ENCODE peak calls at places on chromosomes 11 and 22, in six cellular contexts. One of them, this sample, is unnamed.
A peak's percentile ranks its signal among the peaks of the same experiment; 100 is the strongest.

GRCh38 chr22:42878561-42879305 is 21.7 kb upstream of the ARFGAP3 start:
- DNase-seq in A549: no peak
- DNase-seq in PC-3: no peak
- DNase-seq in hepatocyte: no peak
- DNase-seq in CD4-positive, CD25-positive, alpha-beta regulatory T cell: no peak
- DNase-seq in pancreas: peak; percentile 52
- DNase-seq in this sample: no peak

GRCh38 chr22:29773233-29773632 is 6.1 kb downstream of the UQCR10 start:
- DNase-seq in A549: peak; percentile 31
- DNase-seq in PC-3: peak; percentile 80
- DNase-seq in hepatocyte: peak; percentile 35
- DNase-seq in CD4-positive, CD25-positive, alpha-beta regulatory T cell: no peak
- DNase-seq in pancreas: no peak
- DNase-seq in this sample: no peak

GRCh38 chr22:48490513-48491411 is 1336.9 kb downstream of the BRD1 start:
- DNase-seq in A549: peak; percentile 25
- DNase-seq in PC-3: no peak
- DNase-seq in hepatocyte: peak; percentile 5
- DNase-seq in CD4-positive, CD25-positive, alpha-beta regulatory T cell: no peak
- DNase-seq in pancreas: no peak
- DNase-seq in this sample: peak; percentile 78

GRCh38 chr11:7572001-7572712 is 58.4 kb downstream of the PPFIBP2 start:
- DNase-seq in A549: peak; percentile 84
- DNase-seq in PC-3: peak; percentile 41
- DNase-seq in hepatocyte: peak; percentile 34
- DNase-seq in CD4-positive, CD25-positive, alpha-beta regulatory T cell: no peak
- DNase-seq in pancreas: no peak
- DNase-seq in this sample: peak; percentile 33

GRCh38 chr11:3841426-3842304 is 906 bp upstream of the RHOG start:
- DNase-seq in A549: peak; percentile 93
- DNase-seq in PC-3: peak; percentile 83
- DNase-seq in hepatocyte: peak; percentile 92
- DNase-seq in CD4-positive, CD25-positive, alpha-beta regulatory T cell: peak; percentile 96
- DNase-seq in pancreas: peak; percentile 83
- DNase-seq in this sample: peak; percentile 91

GRCh38 chr11:69040581-69041260 is 8.0 kb upstream of the TPCN2 start:
- DNase-seq in A549: no peak
- DNase-seq in PC-3: no peak
- DNase-seq in hepatocyte: no peak
- DNase-seq in CD4-positive, CD25-positive, alpha-beta regulatory T cell: no peak
- DNase-seq in pancreas: no peak
- DNase-seq in this sample: no peak

GRCh38 chr11:88402192-88402715 is 64.7 kb upstream of the CTSC start:
- DNase-seq in A549: peak; percentile 40
- DNase-seq in PC-3: peak; percentile 78
- DNase-seq in hepatocyte: no peak
- DNase-seq in CD4-positive, CD25-positive, alpha-beta regulatory T cell: no peak
- DNase-seq in pancreas: no peak
- DNase-seq in this sample: no peak

GRCh38 chr22:18987765-18988164 is 51.7 kb upstream of the PRODH start:
- DNase-seq in A549: no peak
- DNase-seq in PC-3: no peak
- DNase-seq in hepatocyte: peak; percentile 42
- DNase-seq in CD4-positive, CD25-positive, alpha-beta regulatory T cell: peak; percentile 4
- DNase-seq in pancreas: peak; percentile 46
- DNase-seq in this sample: peak; percentile 96

GRCh38 chr11:62432695-62433094 is 13.9 kb downstream of the SCGB1A1 start:
- DNase-seq in A549: no peak
- DNase-seq in PC-3: no peak
- DNase-seq in hepatocyte: no peak
- DNase-seq in CD4-positive, CD25-positive, alpha-beta regulatory T cell: no peak
- DNase-seq in pancreas: no peak
- DNase-seq in this sample: no peak

GRCh38 chr22:43008509-43008908 is 6.4 kb downstream of the PACSIN2 start:
- DNase-seq in A549: no peak
- DNase-seq in PC-3: no peak
- DNase-seq in hepatocyte: no peak
- DNase-seq in CD4-positive, CD25-positive, alpha-beta regulatory T cell: no peak
- DNase-seq in pancreas: no peak
- DNase-seq in this sample: no peak

GRCh38 chr22:24233816-24234215 is 11.1 kb downstream of the GGT5 start:
- DNase-seq in A549: no peak
- DNase-seq in PC-3: no peak
- DNase-seq in hepatocyte: no peak
- DNase-seq in CD4-positive, CD25-positive, alpha-beta regulatory T cell: no peak
- DNase-seq in pancreas: no peak
- DNase-seq in this sample: no peak

GRCh38 chr11:73087730-73088129 is 54.4 kb downstream of the FCHSD2 start:
- DNase-seq in A549: no peak
- DNase-seq in PC-3: no peak
- DNase-seq in hepatocyte: no peak
- DNase-seq in CD4-positive, CD25-positive, alpha-beta regulatory T cell: no peak
- DNase-seq in pancreas: no peak
- DNase-seq in this sample: no peak

GRCh38 chr11:100687032-100687629 is at the start of gene ARHGAP42:
- DNase-seq in A549: peak; percentile 74
- DNase-seq in PC-3: peak; percentile 72
- DNase-seq in hepatocyte: peak; percentile 83
- DNase-seq in CD4-positive, CD25-positive, alpha-beta regulatory T cell: peak; percentile 30
- DNase-seq in pancreas: peak; percentile 54
- DNase-seq in this sample: peak; percentile 93

GRCh38 chr11:72789493-72790131 is 4.2 kb downstream of the STARD10 start:
- DNase-seq in A549: no peak
- DNase-seq in PC-3: peak; percentile 75
- DNase-seq in hepatocyte: no peak
- DNase-seq in CD4-positive, CD25-positive, alpha-beta regulatory T cell: no peak
- DNase-seq in pancreas: no peak
- DNase-seq in this sample: peak; percentile 46

GRCh38 chr22:37433786-37434185 is 6.5 kb upstream of the ELFN2 start:
- DNase-seq in A549: no peak
- DNase-seq in PC-3: no peak
- DNase-seq in hepatocyte: no peak
- DNase-seq in CD4-positive, CD25-positive, alpha-beta regulatory T cell: no peak
- DNase-seq in pancreas: no peak
- DNase-seq in this sample: no peak

GRCh38 chr11:94500181-94500580 is 6.4 kb downstream of the ANKRD49 start:
- DNase-seq in A549: no peak
- DNase-seq in PC-3: no peak
- DNase-seq in hepatocyte: no peak
- DNase-seq in CD4-positive, CD25-positive, alpha-beta regulatory T cell: no peak
- DNase-seq in pancreas: no peak
- DNase-seq in this sample: no peak

GRCh38 chr11:113001709-113002108 is 40.5 kb downstream of the NCAM1 start:
- DNase-seq in A549: no peak
- DNase-seq in PC-3: no peak
- DNase-seq in hepatocyte: no peak
- DNase-seq in CD4-positive, CD25-positive, alpha-beta regulatory T cell: no peak
- DNase-seq in pancreas: no peak
- DNase-seq in this sample: no peak

GRCh38 chr22:38030311-38031133 is 26.7 kb upstream of the PICK1 start:
- DNase-seq in A549: no peak
- DNase-seq in PC-3: no peak
- DNase-seq in hepatocyte: peak; percentile 50
- DNase-seq in CD4-positive, CD25-positive, alpha-beta regulatory T cell: no peak
- DNase-seq in pancreas: peak; percentile 7
- DNase-seq in this sample: peak; percentile 71

GRCh38 chr11:8826145-8826786 is 84.7 kb upstream of the AKIP1 start:
- DNase-seq in A549: peak; percentile 24
- DNase-seq in PC-3: peak; percentile 36
- DNase-seq in hepatocyte: peak; percentile 45
- DNase-seq in CD4-positive, CD25-positive, alpha-beta regulatory T cell: no peak
- DNase-seq in pancreas: no peak
- DNase-seq in this sample: no peak

GRCh38 chr11:80103149-80103859 is 662.5 kb upstream of the TENM4 start:
- DNase-seq in A549: peak; percentile 30
- DNase-seq in PC-3: peak; percentile 78
- DNase-seq in hepatocyte: peak; percentile 25
- DNase-seq in CD4-positive, CD25-positive, alpha-beta regulatory T cell: no peak
- DNase-seq in pancreas: no peak
- DNase-seq in this sample: no peak

GRCh38 chr11:86459682-86460460 is 85.2 kb downstream of the CCDC81 start:
- DNase-seq in A549: peak; percentile 74
- DNase-seq in PC-3: peak; percentile 95
- DNase-seq in hepatocyte: peak; percentile 39
- DNase-seq in CD4-positive, CD25-positive, alpha-beta regulatory T cell: no peak
- DNase-seq in pancreas: peak; percentile 72
- DNase-seq in this sample: no peak

GRCh38 chr22:27876684-27877083 is 42.4 kb downstream of the PITPNB start:
- DNase-seq in A549: no peak
- DNase-seq in PC-3: no peak
- DNase-seq in hepatocyte: no peak
- DNase-seq in CD4-positive, CD25-positive, alpha-beta regulatory T cell: no peak
- DNase-seq in pancreas: no peak
- DNase-seq in this sample: no peak

GRCh38 chr11:34146411-34146810 is 41.0 kb downstream of the NAT10 start:
- DNase-seq in A549: no peak
- DNase-seq in PC-3: no peak
- DNase-seq in hepatocyte: no peak
- DNase-seq in CD4-positive, CD25-positive, alpha-beta regulatory T cell: no peak
- DNase-seq in pancreas: no peak
- DNase-seq in this sample: no peak
- H3K4me3 ChIP-seq in A549: no peak overlapping the region
- H3K4me3 ChIP-seq in PC-3: no peak overlapping the region
- H3K4me3 ChIP-seq in hepatocyte: no peak overlapping the region
- H3K4me3 ChIP-seq in CD4-positive, CD25-positive, alpha-beta regulatory T cell: no peak overlapping the region
- H3K4me3 ChIP-seq in pancreas: no peak overlapping the region
- H3K4me3 ChIP-seq in this sample: no peak overlapping the region

GRCh38 chr11:2402890-2403645 is 2.5 kb downstream of the TSSC4 start:
- DNase-seq in A549: no peak
- DNase-seq in PC-3: no peak
- DNase-seq in hepatocyte: no peak
- DNase-seq in CD4-positive, CD25-positive, alpha-beta regulatory T cell: no peak
- DNase-seq in pancreas: no peak
- DNase-seq in this sample: no peak

GRCh38 chr11:2400069-2400760 is at the start of gene TSSC4:
- DNase-seq in A549: peak; percentile 100
- DNase-seq in PC-3: peak; percentile 99
- DNase-seq in hepatocyte: peak; percentile 100
- DNase-seq in CD4-positive, CD25-positive, alpha-beta regulatory T cell: peak; percentile 100
- DNase-seq in pancreas: peak; percentile 100
- DNase-seq in this sample: peak; percentile 100

GRCh38 chr11:2400761-2401435 is 348 bp downstream of the TSSC4 start:
- DNase-seq in A549: no peak
- DNase-seq in PC-3: no peak
- DNase-seq in hepatocyte: no peak
- DNase-seq in CD4-positive, CD25-positive, alpha-beta regulatory T cell: no peak
- DNase-seq in pancreas: no peak
- DNase-seq in this sample: no peak

GRCh38 chr11:2401436-2401984 is 960 bp downstream of the TSSC4 start:
- DNase-seq in A549: no peak
- DNase-seq in PC-3: peak; percentile 15
- DNase-seq in hepatocyte: no peak
- DNase-seq in CD4-positive, CD25-positive, alpha-beta regulatory T cell: no peak
- DNase-seq in pancreas: no peak
- DNase-seq in this sample: no peak

DNA sequence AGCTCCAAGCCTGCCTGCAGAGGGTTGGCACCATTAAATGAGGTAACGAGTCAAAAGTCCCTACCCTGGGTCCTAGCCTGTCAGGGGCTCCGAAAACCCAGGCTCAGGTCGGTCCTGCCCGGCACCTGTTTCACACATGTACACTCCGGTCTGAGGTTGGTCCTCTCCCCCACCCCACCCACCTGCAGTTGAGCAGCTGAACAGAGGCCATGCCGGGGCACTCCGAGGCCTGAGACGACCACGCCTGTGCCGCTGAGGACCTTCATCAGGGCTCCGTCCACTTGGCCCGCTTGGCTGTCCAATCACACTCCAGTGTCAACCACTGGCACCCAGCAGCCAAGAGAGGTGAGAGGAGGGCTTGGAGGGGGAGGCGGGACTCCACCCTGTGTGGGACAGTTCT is 1.6 kb downstream of the TSSC4 start:
- DNase-seq in A549: no peak
- DNase-seq in PC-3: no peak
- DNase-seq in hepatocyte: no peak
- DNase-seq in CD4-positive, CD25-positive, alpha-beta regulatory T cell: no peak
- DNase-seq in pancreas: no peak
- DNase-seq in this sample: no peak
- H3K4me3 ChIP-seq in A549: peak overlapping the region; percentile 100
- H3K4me3 ChIP-seq in PC-3: peak overlapping the region; percentile 98
- H3K4me3 ChIP-seq in hepatocyte: no peak overlapping the region
- H3K4me3 ChIP-seq in CD4-positive, CD25-positive, alpha-beta regulatory T cell: no peak overlapping the region
- H3K4me3 ChIP-seq in pancreas: no peak overlapping the region
- H3K4me3 ChIP-seq in this sample: no peak overlapping the region

DNA sequence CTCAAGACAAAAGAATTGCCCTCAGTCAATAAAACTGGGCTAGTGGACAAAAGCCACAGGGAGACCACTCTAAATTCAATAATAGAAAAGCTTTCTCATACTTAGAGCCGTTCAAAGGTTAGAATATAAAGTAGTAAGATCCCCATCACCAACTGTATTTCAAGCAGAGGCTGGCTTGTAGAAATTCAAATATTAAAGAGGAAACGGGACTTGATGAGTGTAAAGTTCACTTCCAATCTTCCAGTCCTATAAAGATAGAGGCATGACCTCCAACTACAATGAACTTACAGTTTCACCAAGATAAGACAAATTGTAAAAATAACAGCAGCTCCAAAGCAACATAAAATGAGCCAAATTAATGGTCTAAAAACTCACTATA is 70.4 kb downstream of the CCDC34 start:
- DNase-seq in A549: no peak
- DNase-seq in PC-3: no peak
- DNase-seq in hepatocyte: no peak
- DNase-seq in CD4-positive, CD25-positive, alpha-beta regulatory T cell: no peak
- DNase-seq in pancreas: no peak
- DNase-seq in this sample: no peak
- H3K4me3 ChIP-seq in A549: no peak overlapping the region
- H3K4me3 ChIP-seq in PC-3: no peak overlapping the region
- H3K4me3 ChIP-seq in hepatocyte: no peak overlapping the region
- H3K4me3 ChIP-seq in CD4-positive, CD25-positive, alpha-beta regulatory T cell: no peak overlapping the region
- H3K4me3 ChIP-seq in pancreas: no peak overlapping the region
- H3K4me3 ChIP-seq in this sample: no peak overlapping the region

GRCh38 chr11:118569670-118570069 is 2.5 kb upstream of the ARCN1 start:
- DNase-seq in A549: no peak
- DNase-seq in PC-3: no peak
- DNase-seq in hepatocyte: no peak
- DNase-seq in CD4-positive, CD25-positive, alpha-beta regulatory T cell: no peak
- DNase-seq in pancreas: no peak
- DNase-seq in this sample: no peak

GRCh38 chr11:118570787-118571186 is 1.4 kb upstream of the ARCN1 start:
- DNase-seq in A549: no peak
- DNase-seq in PC-3: no peak
- DNase-seq in hepatocyte: no peak
- DNase-seq in CD4-positive, CD25-positive, alpha-beta regulatory T cell: no peak
- DNase-seq in pancreas: no peak
- DNase-seq in this sample: no peak

GRCh38 chr11:118560806-118561205 is 4.9 kb downstream of the IFT46 start:
- DNase-seq in A549: no peak
- DNase-seq in PC-3: no peak
- DNase-seq in hepatocyte: no peak
- DNase-seq in CD4-positive, CD25-positive, alpha-beta regulatory T cell: no peak
- DNase-seq in pancreas: no peak
- DNase-seq in this sample: no peak

DNA sequence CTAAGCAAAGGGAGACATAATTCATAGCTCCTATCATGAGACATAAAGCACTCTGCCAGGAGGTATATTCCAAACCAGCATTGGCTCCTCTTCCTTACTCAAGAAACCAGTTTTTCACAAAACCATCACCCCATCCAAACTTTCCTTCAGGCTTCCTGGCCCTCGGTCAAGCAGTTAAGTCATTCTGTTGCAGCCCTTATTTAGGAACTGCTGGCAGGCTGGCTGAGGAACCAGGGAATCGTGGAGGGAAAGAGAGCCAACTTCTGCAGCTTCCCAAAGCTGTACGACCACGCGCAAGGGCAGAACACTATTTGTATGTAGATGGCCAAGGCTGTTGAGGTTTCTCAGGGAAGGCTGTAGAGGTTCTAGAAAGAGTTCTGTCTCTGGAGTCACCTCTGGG is 669 bp downstream of the IFT46 start:
- DNase-seq in A549: no peak
- DNase-seq in PC-3: peak; percentile 11
- DNase-seq in hepatocyte: no peak
- DNase-seq in CD4-positive, CD25-positive, alpha-beta regulatory T cell: no peak
- DNase-seq in pancreas: no peak
- DNase-seq in this sample: peak; percentile 20
- H3K4me3 ChIP-seq in A549: peak overlapping the region; percentile 87
- H3K4me3 ChIP-seq in PC-3: peak overlapping the region; percentile 41
- H3K4me3 ChIP-seq in hepatocyte: no peak overlapping the region
- H3K4me3 ChIP-seq in CD4-positive, CD25-positive, alpha-beta regulatory T cell: peak overlapping the region; percentile 97
- H3K4me3 ChIP-seq in pancreas: peak overlapping the region; percentile 55
- H3K4me3 ChIP-seq in this sample: no peak overlapping the region

This sample was measured in H7.